ENCODE peak calls at places on chromosomes 3 and 15, in six cellular contexts. O is Peyer's patch, L is tibial nerve, T is heart left ventricle, P is esophagus squamous epithelium, Q is HCT116. C is an unnamed sample.

GRCh38 chr3:152193673-152194267 is 75.0 kb upstream of the MBNL1 start:
- DNase-seq in Q (no peak), T (no peak), L (no peak), P (no peak), O (no peak), C (no peak)

GRCh38 chr3:97958396-97958795 is 13.8 kb downstream of the RIOX2 start:
- DNase-seq in T (no peak), Q (no peak), L (no peak), O (no peak), P (no peak), C (no peak)

GRCh38 chr3:131036200-131036816 is 9.6 kb downstream of the NEK11 start:
- DNase-seq in Q (no peak), L (no peak), T (no peak), P (no peak), O (no peak), C (no peak)

GRCh38 chr3:159884661-159885402 is 103.8 kb upstream of the IL12A start:
- DNase-seq in P (no peak), T (no peak), Q (no peak), O (no peak), L (no peak), C (no peak)

GRCh38 chr3:193938613-193939012 is 197.3 kb upstream of the HES1 start:
- DNase-seq in L (no peak), P (no peak), T (no peak), O (no peak), Q (no peak), C (no peak)

GRCh38 chr3:192825657-192826200 is 91.9 kb downstream of the MB21D2 start:
- DNase-seq in O (no peak), T (no peak), L (no peak), P (no peak), Q (no peak), C (no peak)

GRCh38 chr3:37271636-37272035 is 97.3 kb upstream of the LRRFIP2 start:
- DNase-seq in T (no peak), Q (no peak), L (no peak), P (no peak), O (no peak), C (no peak)

GRCh38 chr15:68311464-68311835 is 33.9 kb downstream of the FEM1B start:
- DNase-seq in Q (no peak), T (peak; percentile 2), O (no peak), L (no peak), P (no peak), C (peak; percentile 13)

GRCh38 chr3:195877136-195877715 is 31.1 kb downstream of the TNK2 start:
- DNase-seq in O (no peak), T (no peak), Q (no peak), L (no peak), P (no peak), C (no peak)

GRCh38 chr3:179682681-179683080 is 29.8 kb downstream of the USP13 start:
- DNase-seq in L (no peak), P (no peak), Q (no peak), O (no peak), T (no peak), C (no peak)

GRCh38 chr3:190044142-190044541 is 76.6 kb downstream of the P3H2 start:
- DNase-seq in Q (no peak), O (no peak), L (no peak), T (no peak), P (no peak), C (no peak)

GRCh38 chr3:77186728-77187127 is 146.8 kb downstream of the ROBO2 start:
- DNase-seq in P (no peak), Q (no peak), O (no peak), L (no peak), T (no peak), C (no peak)

GRCh38 chr3:155656466-155656865 is 88.4 kb downstream of the PLCH1 start:
- DNase-seq in P (no peak), T (no peak), L (no peak), Q (no peak), O (no peak), C (no peak)

GRCh38 chr3:95154775-95155174 is 1091.9 kb downstream of the NSUN3 start:
- DNase-seq in O (no peak), L (no peak), Q (no peak), P (no peak), T (no peak), C (no peak)

GRCh38 chr3:32813180-32813579 is 4.6 kb upstream of the TRIM71 start:
- DNase-seq in Q (no peak), O (no peak), T (no peak), L (no peak), P (no peak), C (no peak)

GRCh38 chr3:84265768-84266167 is 693.0 kb upstream of the CADM2 start:
- DNase-seq in L (no peak), Q (no peak), O (no peak), T (no peak), P (no peak), C (no peak)

GRCh38 chr3:58691997-58692396 is 25.4 kb upstream of the FAM3D start:
- DNase-seq in O (no peak), L (no peak), Q (peak; percentile 41), P (no peak), T (no peak), C (no peak)

GRCh38 chr15:76993114-76993715 is 1.7 kb upstream of the PSTPIP1 start:
- DNase-seq in O (peak; percentile 34), T (no peak), Q (no peak), P (no peak), L (no peak), C (no peak)

GRCh38 chr15:98547741-98548166 is 100.6 kb upstream of the IGF1R start:
- DNase-seq in P (no peak), O (peak; percentile 47), L (peak; percentile 19), T (no peak), Q (no peak), C (peak; percentile 30)

GRCh38 chr3:16055606-16056209 is 118.8 kb upstream of the GALNT15 start:
- DNase-seq in Q (no peak), T (no peak), O (no peak), P (no peak), L (no peak), C (no peak)

GRCh38 chr3:149563114-149563513 is 88.6 kb downstream of the TM4SF4 start:
- DNase-seq in T (no peak), Q (no peak), L (no peak), P (no peak), O (no peak), C (no peak)

GRCh38 chr15:39588531-39589192 is 7.8 kb downstream of the THBS1 start:
- DNase-seq in O (no peak), L (no peak), Q (no peak), T (no peak), P (no peak), C (no peak)

GRCh38 chr3:46880884-46881818 is 3.6 kb downstream of the PTH1R start:
- DNase-seq in T (no peak), L (no peak), P (no peak), Q (no peak), O (no peak), C (peak; percentile 37)

GRCh38 chr15:35622641-35623340 is 76.8 kb upstream of the DPH6 start:
- DNase-seq in Q (no peak), T (no peak), L (no peak), O (no peak), P (no peak), C (no peak)

GRCh38 chr3:87173071-87173470 is 54.0 kb upstream of the CHMP2B start:
- DNase-seq in P (no peak), T (no peak), Q (no peak), O (no peak), L (no peak), C (no peak)

GRCh38 chr3:29686889-29687592 is 406.2 kb downstream of the RBMS3 start:
- DNase-seq in Q (no peak), O (no peak), T (no peak), L (no peak), P (no peak), C (no peak)

DNA sequence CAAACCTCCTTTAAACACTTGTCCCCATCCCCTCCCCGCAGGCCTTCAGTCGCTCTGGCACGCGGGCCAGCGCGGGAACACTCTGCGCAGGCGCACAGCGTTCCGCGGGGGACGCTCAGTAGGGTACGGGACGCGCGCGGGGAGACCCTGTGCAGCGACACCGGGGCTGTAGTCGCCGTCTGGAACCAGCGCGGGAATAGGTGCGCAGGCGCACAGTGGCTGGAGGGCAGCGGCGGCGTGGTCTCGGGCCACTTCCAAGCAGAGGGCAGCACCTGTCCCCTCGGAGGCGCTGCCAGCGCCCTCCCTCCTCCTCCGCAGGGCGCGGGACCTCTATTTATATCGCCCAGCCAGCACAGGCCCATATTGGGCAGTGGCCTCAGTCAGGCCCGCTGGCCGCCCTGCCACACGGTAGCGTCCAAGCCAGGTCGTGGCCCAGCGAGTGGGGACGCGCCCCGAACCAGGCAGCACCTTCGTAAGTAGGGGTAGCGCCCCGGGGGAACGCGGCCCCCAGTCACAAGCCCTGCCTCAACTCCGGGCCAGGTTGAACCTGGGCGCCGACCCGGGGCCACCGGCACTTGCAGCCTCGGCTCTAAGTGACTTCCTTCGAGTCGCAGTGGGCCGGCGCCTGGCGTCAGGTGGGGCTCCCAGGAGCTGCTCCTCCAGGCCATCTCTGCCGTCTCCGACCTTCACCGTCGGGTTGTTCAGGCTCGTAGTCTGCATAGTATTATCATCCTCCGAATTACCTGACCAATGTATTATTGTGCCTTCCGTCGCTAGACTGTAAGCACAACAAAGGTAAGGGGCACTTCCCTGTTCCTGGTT is at the start of gene KBTBD12:
- DNase-seq in O (no peak), T (peak; percentile 70), L (no peak), Q (no peak), P (no peak), C (peak; percentile 43)
- TF ChIP-seq POLR2A in O (no peak), T (peak; percentile 12), L (no peak), Q (no peak), P (no peak), C (no peak)

GRCh38 chr3:101928890-101929289 is 79.6 kb downstream of the NFKBIZ start:
- DNase-seq in L (no peak), Q (no peak), T (no peak), P (no peak), O (no peak), C (no peak)

GRCh38 chr3:101926594-101927105 is 77.3 kb downstream of the NFKBIZ start:
- DNase-seq in T (no peak), Q (no peak), P (no peak), L (no peak), O (no peak), C (no peak)

GRCh38 chr3:101925564-101925963 is 76.2 kb downstream of the NFKBIZ start:
- DNase-seq in L (no peak), Q (no peak), T (no peak), P (no peak), O (no peak), C (no peak)
- H3K9me3 ChIP-seq in L (no peaks in the 10 kb centered on the region), Q (no peaks in the 10 kb centered on the region), T (no peaks in the 10 kb centered on the region), P (no peaks in the 10 kb centered on the region), O (no peaks in the 10 kb centered on the region), C (no peaks in the 10 kb centered on the region)

GRCh38 chr3:48504051-48504946 is at the start of gene SHISA5:
- DNase-seq in O (peak; percentile 85), T (peak; percentile 90), P (no peak), L (peak; percentile 65), Q (no peak), C (peak; percentile 89)
- TF ChIP-seq POLR2A in O (peak; percentile 9), T (no peak), P (no peak), L (no peak), Q (no peak), C (peak; percentile 25)

DNA sequence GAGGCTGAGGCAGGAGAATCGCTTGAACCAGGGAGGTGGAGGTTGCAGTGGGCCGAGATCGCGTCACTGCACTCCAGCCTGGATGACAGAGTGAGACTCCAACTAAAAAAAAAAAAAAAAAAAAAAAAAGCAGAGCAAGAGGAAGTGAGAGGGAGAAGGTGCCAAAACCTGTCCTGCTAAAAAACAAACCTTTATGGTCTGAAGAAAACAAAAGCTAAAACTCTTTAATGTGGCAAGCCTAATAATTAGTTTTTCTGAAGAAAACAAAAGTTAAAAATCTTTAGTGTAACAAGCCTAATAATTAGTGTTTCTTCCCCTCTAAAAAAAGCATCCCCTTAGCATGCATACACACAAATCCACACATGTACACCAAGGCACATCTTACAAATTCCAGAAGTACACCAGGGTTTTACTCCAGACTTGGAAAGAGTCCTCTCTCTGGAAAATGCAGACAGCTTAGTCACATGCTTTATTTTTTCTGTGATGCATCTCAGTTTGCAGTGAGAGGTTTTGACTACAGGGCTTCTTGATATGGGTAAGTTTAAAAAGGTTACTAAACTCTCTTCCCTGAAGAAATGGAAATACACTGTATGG is 65.9 kb downstream of the HACD2 start:
- DNase-seq in Q (no peak), O (no peak), T (no peak), P (no peak), L (no peak), C (no peak)
- H3K9me3 ChIP-seq in Q (no peaks in the 10 kb centered on the region), O (no peaks in the 10 kb centered on the region), T (no peaks in the 10 kb centered on the region), P (no peaks in the 10 kb centered on the region), L (no peaks in the 10 kb centered on the region), C (no peaks in the 10 kb centered on the region)

C was measured in uterus.